ENCODE peak calls at places on chromosomes 16 and 17, in five cellular contexts. One of them, this sample, is unnamed.

GRCh38 chr16:48535369-48535787 is 74.6 kb downstream of the N4BP1 start:
- DNase-seq in A549: no peak
- DNase-seq in stomach: no peak
- DNase-seq in tibial nerve: no peak
- DNase-seq in NB4: no peak
- DNase-seq in this sample: no peak

GRCh38 chr16:51155901-51156810 is 5.1 kb upstream of the SALL1 start:
- DNase-seq in A549: no peak
- DNase-seq in stomach: no peak
- DNase-seq in tibial nerve: no peak
- DNase-seq in NB4: no peak
- DNase-seq in this sample: no peak

GRCh38 chr16:56357291-56357764 is 68.0 kb downstream of the AMFR start:
- DNase-seq in A549: no peak
- DNase-seq in stomach: peak; percentile 24
- DNase-seq in tibial nerve: peak; percentile 11
- DNase-seq in NB4: no peak
- DNase-seq in this sample: peak; percentile 22

GRCh38 chr16:12002447-12003006 is 26.0 kb downstream of the SNX29 start:
- DNase-seq in A549: no peak
- DNase-seq in stomach: no peak
- DNase-seq in tibial nerve: no peak
- DNase-seq in NB4: no peak
- DNase-seq in this sample: peak; percentile 46

GRCh38 chr16:46853713-46854443 is 22.9 kb upstream of the C16orf87 start:
- DNase-seq in A549: peak; percentile 75
- DNase-seq in stomach: peak; percentile 87
- DNase-seq in tibial nerve: peak; percentile 59
- DNase-seq in NB4: peak; percentile 82
- DNase-seq in this sample: peak; percentile 87

GRCh38 chr16:17591655-17592405 is 121.1 kb upstream of the XYLT1 start:
- DNase-seq in A549: no peak
- DNase-seq in stomach: no peak
- DNase-seq in tibial nerve: no peak
- DNase-seq in NB4: no peak
- DNase-seq in this sample: no peak

GRCh38 chr17:17042851-17043667 is 802 bp downstream of the MPRIP start:
- DNase-seq in A549: no peak
- DNase-seq in stomach: no peak
- DNase-seq in tibial nerve: no peak
- DNase-seq in NB4: peak; percentile 45
- DNase-seq in this sample: peak; percentile 30

GRCh38 chr17:32564325-32564724 is 77.5 kb downstream of the CDK5R1 start:
- DNase-seq in A549: no peak
- DNase-seq in stomach: no peak
- DNase-seq in tibial nerve: no peak
- DNase-seq in NB4: no peak
- DNase-seq in this sample: no peak

GRCh38 chr17:81821603-81822311 is 11.3 kb downstream of the MCRIP1 start:
- DNase-seq in A549: peak; percentile 93
- DNase-seq in stomach: peak; percentile 96
- DNase-seq in tibial nerve: peak; percentile 37
- DNase-seq in NB4: peak; percentile 54
- DNase-seq in this sample: peak; percentile 75

GRCh38 chr17:14715531-14715930 is 414.6 kb downstream of the HS3ST3B1 start:
- DNase-seq in A549: no peak
- DNase-seq in stomach: no peak
- DNase-seq in tibial nerve: no peak
- DNase-seq in NB4: no peak
- DNase-seq in this sample: no peak

GRCh38 chr17:22514767-22515320 is 822.5 kb downstream of the KCNJ18 start:
- DNase-seq in A549: no peak
- DNase-seq in stomach: no peak
- DNase-seq in tibial nerve: no peak
- DNase-seq in NB4: no peak
- DNase-seq in this sample: no peak

GRCh38 chr16:78553268-78554044 is 454.0 kb downstream of the WWOX start:
- DNase-seq in A549: no peak
- DNase-seq in stomach: no peak
- DNase-seq in tibial nerve: no peak
- DNase-seq in NB4: peak; percentile 8
- DNase-seq in this sample: no peak

GRCh38 chr16:57759131-57759530 is 23.6 kb downstream of the KATNB1 start:
- DNase-seq in A549: no peak
- DNase-seq in stomach: no peak
- DNase-seq in tibial nerve: no peak
- DNase-seq in NB4: no peak
- DNase-seq in this sample: no peak

GRCh38 chr16:15043344-15043743 is 12.5 kb downstream of the NTAN1 start:
- DNase-seq in A549: no peak
- DNase-seq in stomach: no peak
- DNase-seq in tibial nerve: no peak
- DNase-seq in NB4: no peak
- DNase-seq in this sample: no peak

GRCh38 chr16:19153876-19154275 is 14.2 kb upstream of the SYT17 start:
- DNase-seq in A549: peak; percentile 59
- DNase-seq in stomach: no peak
- DNase-seq in tibial nerve: no peak
- DNase-seq in NB4: peak; percentile 48
- DNase-seq in this sample: no peak

GRCh38 chr17:34651267-34651955 is 72.0 kb downstream of the TMEM132E start:
- DNase-seq in A549: no peak
- DNase-seq in stomach: no peak
- DNase-seq in tibial nerve: no peak
- DNase-seq in NB4: no peak
- DNase-seq in this sample: no peak

GRCh38 chr17:78356163-78356713 is 3.6 kb downstream of the SOCS3 start:
- DNase-seq in A549: peak; percentile 67
- DNase-seq in stomach: peak; percentile 54
- DNase-seq in tibial nerve: no peak
- DNase-seq in NB4: peak; percentile 91
- DNase-seq in this sample: no peak

DNA sequence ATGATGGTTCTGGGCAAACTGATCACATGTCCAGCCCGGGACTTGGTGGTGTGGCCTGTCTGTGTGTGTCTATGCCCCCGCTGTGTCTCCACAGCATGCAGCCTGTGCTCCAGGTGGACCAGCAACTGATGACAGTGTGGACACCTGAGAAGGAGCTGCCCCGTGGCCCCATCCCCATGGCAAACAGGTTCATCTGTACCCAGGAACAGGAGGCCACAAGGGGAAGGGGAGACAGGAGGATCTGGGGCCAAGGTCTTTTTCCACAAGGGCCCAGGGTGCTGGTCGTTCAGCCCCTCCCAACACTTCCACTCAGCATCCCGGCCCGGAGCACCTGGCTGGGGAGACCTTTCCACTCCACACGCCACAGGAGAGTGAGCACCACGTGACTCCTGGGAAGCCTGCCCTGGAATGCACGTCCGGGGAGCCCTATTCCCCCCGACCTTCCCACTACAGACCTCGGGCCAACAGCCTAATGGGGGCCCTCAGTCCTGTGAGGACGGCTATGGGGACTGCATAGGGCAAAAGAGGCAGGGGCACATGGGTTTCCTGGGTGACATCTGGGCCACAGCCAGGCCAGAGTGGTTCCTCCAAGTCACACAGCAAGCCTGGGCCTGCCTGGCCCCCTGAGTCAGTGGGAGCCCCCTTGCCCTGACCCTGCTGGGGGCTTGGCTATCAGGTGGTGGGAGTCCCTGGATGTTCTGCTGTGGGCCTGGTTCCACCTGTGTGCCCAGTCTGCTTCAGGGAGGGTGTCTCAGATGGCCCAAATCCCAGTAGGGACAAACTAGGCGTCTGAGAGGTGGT is 20.8 kb upstream of the NXPH3 start:
- DNase-seq in A549: no peak
- DNase-seq in stomach: no peak
- DNase-seq in tibial nerve: no peak
- DNase-seq in NB4: no peak
- DNase-seq in this sample: no peak
- TF ChIP-seq CTCF in A549: no peak
- TF ChIP-seq CTCF in stomach: no peak
- TF ChIP-seq CTCF in tibial nerve: no peak
- TF ChIP-seq CTCF in NB4: no peak
- TF ChIP-seq CTCF in this sample: no peak

DNA sequence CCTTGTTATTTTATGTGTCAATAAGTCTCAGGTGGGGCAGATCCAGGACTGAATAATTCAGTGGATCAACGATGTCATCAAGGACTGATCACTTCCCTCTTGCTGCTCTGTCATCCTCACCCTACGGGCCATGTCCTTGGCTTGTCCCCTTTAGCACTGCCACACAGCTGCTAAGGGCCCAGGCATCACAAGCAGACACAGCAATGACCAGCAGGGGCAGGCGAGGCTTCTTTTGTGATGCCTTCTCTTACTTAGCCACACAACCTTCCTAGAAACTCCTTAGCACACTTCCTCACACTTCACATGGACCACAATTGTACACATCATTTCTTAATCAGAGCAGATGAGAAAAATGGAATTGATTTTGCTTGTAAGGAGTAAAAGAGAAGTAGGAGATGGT is 356.3 kb upstream of the SOX9 start:
- DNase-seq in A549: peak; percentile 7
- DNase-seq in stomach: no peak
- DNase-seq in tibial nerve: no peak
- DNase-seq in NB4: peak; percentile 30
- DNase-seq in this sample: peak; percentile 45
- TF ChIP-seq CTCF in A549: peak; percentile 12
- TF ChIP-seq CTCF in stomach: no peak
- TF ChIP-seq CTCF in tibial nerve: no peak
- TF ChIP-seq CTCF in NB4: peak; percentile 23
- TF ChIP-seq CTCF in this sample: peak; percentile 41

GRCh38 chr16:81453091-81453728 is 8.6 kb downstream of the CMIP start:
- DNase-seq in A549: no peak
- DNase-seq in stomach: no peak
- DNase-seq in tibial nerve: no peak
- DNase-seq in NB4: no peak
- DNase-seq in this sample: no peak

GRCh38 chr16:81449899-81450608 is 5.4 kb downstream of the CMIP start:
- DNase-seq in A549: no peak
- DNase-seq in stomach: no peak
- DNase-seq in tibial nerve: no peak
- DNase-seq in NB4: no peak
- DNase-seq in this sample: no peak

GRCh38 chr16:81454044-81454443 is 9.4 kb downstream of the CMIP start:
- DNase-seq in A549: no peak
- DNase-seq in stomach: no peak
- DNase-seq in tibial nerve: no peak
- DNase-seq in NB4: no peak
- DNase-seq in this sample: no peak

GRCh38 chr16:81450783-81451491 is 6.3 kb downstream of the CMIP start:
- DNase-seq in A549: no peak
- DNase-seq in stomach: no peak
- DNase-seq in tibial nerve: no peak
- DNase-seq in NB4: no peak
- DNase-seq in this sample: no peak

DNA sequence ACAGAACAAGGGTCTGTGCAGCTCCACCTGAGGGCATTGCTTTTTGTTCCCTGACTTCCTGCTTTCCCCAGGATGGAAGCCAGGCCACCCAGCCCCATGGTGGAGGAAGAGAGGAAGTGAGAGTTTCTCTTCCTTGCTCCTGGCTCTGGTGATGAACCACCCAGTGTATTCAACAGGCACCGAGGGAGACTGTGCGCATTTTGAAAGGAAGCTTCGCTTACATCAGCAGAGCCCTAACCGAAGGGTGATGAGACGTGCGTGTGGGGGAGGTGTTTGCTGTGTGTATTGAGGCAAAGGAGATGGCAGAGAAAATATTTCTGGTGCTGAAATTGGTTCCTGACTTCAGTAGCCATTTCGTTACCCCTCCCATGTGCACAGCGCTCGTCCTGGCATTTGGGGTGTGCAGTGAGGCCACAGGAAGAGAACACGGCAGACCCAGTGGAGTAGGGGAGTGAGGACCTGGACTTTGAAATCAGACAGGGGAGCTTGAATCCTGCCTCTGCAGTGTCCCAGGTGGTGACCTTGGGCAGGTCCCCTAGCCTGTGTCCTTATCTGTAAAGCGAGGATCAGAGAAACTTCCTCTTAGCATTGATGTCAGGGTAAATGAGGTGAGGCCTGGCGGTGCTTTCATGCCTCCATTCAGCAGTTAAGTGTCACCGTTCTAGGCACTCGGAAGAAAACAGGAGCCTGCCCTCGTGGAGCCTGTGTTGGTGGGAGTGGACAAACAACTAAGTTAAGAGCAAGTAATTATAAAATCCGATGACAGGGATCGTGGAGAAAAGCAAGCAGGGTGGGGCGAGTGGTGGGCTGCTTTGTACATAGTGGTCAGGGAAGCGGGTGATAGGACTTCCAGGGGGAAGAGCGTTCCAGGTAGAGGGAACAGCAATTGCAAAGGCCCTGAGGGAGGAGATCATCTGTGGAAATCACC is 7.4 kb downstream of the CMIP start:
- DNase-seq in A549: no peak
- DNase-seq in stomach: no peak
- DNase-seq in tibial nerve: no peak
- DNase-seq in NB4: peak; percentile 83
- DNase-seq in this sample: no peak
- TF ChIP-seq CTCF in A549: no peak
- TF ChIP-seq CTCF in stomach: no peak
- TF ChIP-seq CTCF in tibial nerve: no peak
- TF ChIP-seq CTCF in NB4: no peak
- TF ChIP-seq CTCF in this sample: no peak

GRCh38 chr16:82603784-82604411 is 22.9 kb upstream of the CDH13 start:
- DNase-seq in A549: no peak
- DNase-seq in stomach: peak; percentile 35
- DNase-seq in tibial nerve: no peak
- DNase-seq in NB4: peak; percentile 28
- DNase-seq in this sample: peak; percentile 65
- TF ChIP-seq CTCF in A549: no peak
- TF ChIP-seq CTCF in stomach: peak; percentile 55
- TF ChIP-seq CTCF in tibial nerve: peak; percentile 20
- TF ChIP-seq CTCF in NB4: peak; percentile 39
- TF ChIP-seq CTCF in this sample: peak; percentile 46

DNA sequence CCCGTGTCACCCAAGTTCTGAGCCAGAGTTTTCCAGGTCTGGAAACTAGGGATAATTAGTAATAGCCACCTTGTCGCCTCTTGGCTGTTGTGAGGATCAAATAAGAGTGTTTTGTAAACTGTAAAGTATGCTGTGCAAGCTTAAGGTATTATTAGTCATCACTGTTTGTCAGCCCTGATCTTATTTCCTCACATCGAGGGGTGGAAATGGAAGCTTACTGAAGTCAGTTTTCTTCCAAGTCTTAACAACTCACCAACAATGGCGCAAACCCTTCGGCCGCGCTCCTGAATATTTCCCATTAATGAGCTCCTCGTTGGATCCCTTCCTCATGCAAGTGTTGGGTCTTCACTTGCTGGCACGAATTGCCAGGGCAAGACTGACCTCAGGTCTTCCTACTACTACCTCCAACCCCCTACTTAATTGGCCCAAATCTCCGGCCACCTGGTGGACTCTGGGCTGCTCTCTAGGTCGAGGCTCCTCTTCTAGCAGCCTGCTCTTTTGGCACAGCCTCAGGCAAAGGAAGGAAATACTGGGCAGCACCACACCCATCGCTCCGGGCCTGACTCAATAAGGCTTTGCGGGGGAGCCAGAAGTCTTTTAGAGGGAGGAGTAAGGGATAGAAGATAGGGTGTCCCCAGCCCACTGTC is 874 bp upstream of the SLC35B1 start:
- DNase-seq in A549: no peak
- DNase-seq in stomach: no peak
- DNase-seq in tibial nerve: no peak
- DNase-seq in NB4: no peak
- DNase-seq in this sample: no peak
- TF ChIP-seq CTCF in A549: no peak
- TF ChIP-seq CTCF in stomach: no peak
- TF ChIP-seq CTCF in tibial nerve: no peak
- TF ChIP-seq CTCF in NB4: no peak
- TF ChIP-seq CTCF in this sample: no peak